ENCODE peak calls at places on chromosomes 3 and 15, in six cellular contexts. E is cardiac fibroblast, V is AG09309, T is fibroblast of lung, Y is spleen, I is IMR-90. B is an unnamed sample.

GRCh38 chr3:70539908-70540307 is 227.5 kb upstream of the MDFIC2 start:
- DNase-seq in E (no peak), V (no peak), T (no peak), Y (no peak), I (no peak), B (no peak)

GRCh38 chr15:26132786-26133185 is 269.7 kb upstream of the ATP10A start:
- DNase-seq in E (no peak), V (no peak), T (no peak), Y (no peak), I (no peak), B (no peak)

GRCh38 chr3:14826069-14826468 is 7.3 kb downstream of the FGD5 start:
- DNase-seq in E (no peak), V (no peak), T (no peak), Y (no peak), I (no peak), B (no peak)

GRCh38 chr3:127455541-127456450 is 134.7 kb downstream of the TPRA1 start:
- DNase-seq in E (peak; percentile 62), V (no peak), T (peak; percentile 40), Y (peak; percentile 88), I (peak; percentile 29), B (no peak)

GRCh38 chr3:159453036-159453435 is 535.6 kb upstream of the IL12A start:
- DNase-seq in E (no peak), V (no peak), T (no peak), Y (no peak), I (no peak), B (no peak)

GRCh38 chr15:70923311-70924080 is 30.9 kb downstream of the LRRC49 start:
- DNase-seq in E (peak; percentile 57), V (no peak), T (no peak), Y (no peak), I (peak; percentile 19), B (no peak)

GRCh38 chr3:66220602-66221377 is at the start of gene SLC25A26:
- DNase-seq in E (peak; percentile 97), V (peak; percentile 78), T (peak; percentile 96), Y (peak; percentile 99), I (peak; percentile 95), B (peak; percentile 96)

GRCh38 chr15:85598718-85599398 is 195.9 kb downstream of the KLHL25 start:
- DNase-seq in E (peak; percentile 64), V (no peak), T (no peak), Y (no peak), I (no peak), B (no peak)

GRCh38 chr15:56918907-56919707 is 663 bp downstream of the TCF12 start:
- DNase-seq in E (peak; percentile 72), V (no peak), T (peak; percentile 76), Y (peak; percentile 90), I (peak; percentile 73), B (peak; percentile 27)

GRCh38 chr3:97882975-97883598 is 61.3 kb downstream of the CRYBG3 start:
- DNase-seq in E (peak; percentile 64), V (peak; percentile 28), T (peak; percentile 79), Y (no peak), I (peak; percentile 66), B (peak; percentile 71)

GRCh38 chr15:75636026-75636425 is 4.0 kb downstream of the IMP3 start:
- DNase-seq in E (no peak), V (no peak), T (no peak), Y (peak; percentile 25), I (no peak), B (no peak)

GRCh38 chr15:75639191-75639708 is 774 bp downstream of the IMP3 start:
- DNase-seq in E (peak; percentile 23), V (no peak), T (peak; percentile 46), Y (no peak), I (no peak), B (no peak)

GRCh38 chr15:75640483-75641175 is 605 bp upstream of the IMP3 start:
- DNase-seq in E (peak; percentile 68), V (no peak), T (peak; percentile 55), Y (peak; percentile 89), I (peak; percentile 45), B (no peak)

GRCh38 chr15:75639709-75640482 is at the start of gene IMP3:
- DNase-seq in E (peak; percentile 97), V (peak; percentile 82), T (peak; percentile 97), Y (peak; percentile 97), I (peak; percentile 95), B (peak; percentile 93)

GRCh38 chr15:75637245-75638009 is 2.6 kb downstream of the IMP3 start:
- DNase-seq in E (no peak), V (no peak), T (no peak), Y (peak; percentile 11), I (no peak), B (no peak)
- H3K4me3 ChIP-seq in E (no peak overlapping the region), V (no peak overlapping the region), T (peak overlapping the region; percentile 97), Y (peak overlapping the region; percentile 91), I (no peak overlapping the region), B (no peak overlapping the region)

GRCh38 chr3:43748179-43748578 is 57.4 kb downstream of the ABHD5 start:
- DNase-seq in E (peak; percentile 40), V (no peak), T (peak; percentile 47), Y (no peak), I (peak; percentile 62), B (no peak)

GRCh38 chr3:43738305-43738704 is 47.6 kb downstream of the ABHD5 start:
- DNase-seq in E (no peak), V (no peak), T (no peak), Y (no peak), I (no peak), B (no peak)

GRCh38 chr3:43737001-43737440 is 46.3 kb downstream of the ABHD5 start:
- DNase-seq in E (no peak), V (no peak), T (peak; percentile 28), Y (no peak), I (no peak), B (no peak)

GRCh38 chr3:43747641-43748040 is 56.9 kb downstream of the ABHD5 start:
- DNase-seq in E (peak; percentile 24), V (no peak), T (peak; percentile 47), Y (no peak), I (peak; percentile 57), B (no peak)

GRCh38 chr3:43742935-43743334 is 52.2 kb downstream of the ABHD5 start:
- DNase-seq in E (peak; percentile 70), V (no peak), T (no peak), Y (no peak), I (peak; percentile 62), B (no peak)
- TF ChIP-seq CTCF in E (no peak), V (peak; percentile 15), T (no peak), Y (no peak), I (peak; percentile 33), B (peak; percentile 22)

GRCh38 chr3:42140665-42141203 is 49.6 kb downstream of the TRAK1 start:
- DNase-seq in E (no peak), V (no peak), T (no peak), Y (no peak), I (no peak), B (no peak)
- H3K4me3 ChIP-seq in E (no peak overlapping the region), V (no peak overlapping the region), T (no peak overlapping the region), Y (no peak overlapping the region), I (no peak overlapping the region), B (no peak overlapping the region)

DNA sequence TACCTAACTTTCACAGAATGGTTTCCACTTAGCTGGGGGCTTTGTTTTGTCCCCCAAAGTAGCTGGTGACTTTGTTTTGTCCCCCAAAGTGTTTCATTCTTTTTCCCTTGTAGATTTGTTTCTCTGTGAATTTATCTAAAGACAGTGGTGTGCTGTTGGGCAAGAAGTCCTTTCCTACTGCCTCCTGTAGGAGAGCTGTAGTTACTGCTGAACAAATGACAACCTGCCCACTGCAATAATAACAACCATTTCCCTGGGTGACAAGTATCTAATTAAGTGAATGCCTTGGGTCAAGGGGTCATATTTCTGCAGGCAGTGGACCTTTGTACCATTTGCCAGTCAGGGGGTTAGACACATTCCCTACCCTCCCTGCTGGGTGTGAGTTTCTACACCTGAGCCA is 125.4 kb upstream of the BFSP2 start:
- DNase-seq in E (no peak), V (no peak), T (no peak), Y (no peak), I (no peak), B (no peak)
- TF ChIP-seq CTCF in E (no peak), V (no peak), T (no peak), Y (no peak), I (no peak), B (no peak)

GRCh38 chr15:39770748-39771689 is 11.6 kb downstream of the FSIP1 start:
- DNase-seq in E (peak; percentile 59), V (peak; percentile 90), T (peak; percentile 87), Y (no peak), I (peak; percentile 92), B (no peak)
- H3K4me3 ChIP-seq in E (no peak overlapping the region), V (no peak overlapping the region), T (peak overlapping the region; percentile 36), Y (no peak overlapping the region), I (peak overlapping the region; percentile 21), B (no peak overlapping the region)

GRCh38 chr3:197216169-197216860 is 82.1 kb downstream of the DLG1 start:
- DNase-seq in E (peak; percentile 69), V (peak; percentile 31), T (peak; percentile 85), Y (no peak), I (peak; percentile 75), B (peak; percentile 67)

GRCh38 chr3:197212290-197212689 is 86.1 kb downstream of the DLG1 start:
- DNase-seq in E (no peak), V (no peak), T (peak; percentile 50), Y (no peak), I (no peak), B (no peak)

GRCh38 chr3:197219627-197220026 is 78.8 kb downstream of the DLG1 start:
- DNase-seq in E (no peak), V (no peak), T (no peak), Y (no peak), I (no peak), B (no peak)

DNA sequence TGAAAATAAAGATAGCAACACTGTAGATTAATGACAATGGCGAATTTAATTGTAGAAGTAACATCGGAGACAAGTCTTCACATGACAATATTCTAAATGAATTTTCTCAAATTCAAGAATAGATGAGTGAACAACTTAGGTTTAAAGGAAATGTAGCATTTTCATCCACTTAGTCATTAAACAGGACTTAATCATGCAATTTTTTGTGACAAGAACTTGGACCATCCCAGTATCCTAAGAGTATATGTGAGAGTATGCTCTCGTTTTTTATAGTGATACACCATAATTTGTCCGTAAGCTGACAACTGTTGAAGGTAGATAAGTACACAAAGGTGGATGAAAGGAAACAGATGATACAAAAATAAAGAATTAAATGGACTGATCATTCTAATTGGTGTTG is 81.5 kb downstream of the DLG1 start:
- DNase-seq in E (peak; percentile 26), V (no peak), T (peak; percentile 78), Y (no peak), I (peak; percentile 54), B (no peak)
- TF ChIP-seq CTCF in E (no peak), V (no peak), T (no peak), Y (no peak), I (no peak), B (no peak)

B was measured in astrocyte of the cerebellum.